ENCODE peak calls at places on chromosomes 16 and 17, in ten cellular contexts. M, V, G, H, L, K, O, J, F and B are unnamed samples.

GRCh38 chr16:31487720-31488629 is 5.1 kb downstream of the SLC5A2 start:
- DNase-seq in F (peak), J (peak), H (no peak), V (peak), O (no peak), L (peak), M (peak), G (no peak), K (peak), B (no peak)

GRCh38 chr16:72763927-72764628 is 283.9 kb downstream of the ZFHX3 start:
- DNase-seq in G (no peak), O (no peak), F (no peak), H (no peak), J (no peak), L (no peak), K (no peak), M (no peak), V (no peak), B (no peak)

GRCh38 chr17:69448431-69449102 is 34.1 kb downstream of the MAP2K6 start:
- DNase-seq in J (no peak), V (no peak), M (peak), K (no peak), H (no peak), G (peak), L (peak), O (no peak), F (peak), B (no peak)

GRCh38 chr17:58364270-58364942 is 12.4 kb upstream of the SUPT4H1 start:
- DNase-seq in G (no peak), H (no peak), V (no peak), F (peak), M (no peak), O (no peak), L (peak), K (no peak), J (no peak), B (no peak)

GRCh38 chr17:2347805-2348685 is 10.7 kb downstream of the SGSM2 start:
- DNase-seq in K (no peak), H (peak), J (peak), V (peak), F (peak), O (no peak), M (no peak), L (peak), G (peak), B (peak)

GRCh38 chr17:6079155-6079554 is 9.0 kb downstream of the WSCD1 start:
- DNase-seq in L (no peak), H (no peak), F (no peak), K (no peak), V (no peak), G (no peak), O (no peak), M (no peak), J (no peak), B (no peak)

GRCh38 chr17:80726558-80727408 is 182.1 kb downstream of the RPTOR start:
- DNase-seq in K (no peak), V (no peak), H (no peak), O (no peak), J (no peak), G (no peak), L (no peak), M (no peak), F (no peak), B (no peak)

GRCh38 chr17:80872999-80873951 is 118.4 kb upstream of the CHMP6 start:
- DNase-seq in H (peak), M (no peak), O (no peak), V (peak), K (no peak), J (no peak), F (peak), L (peak), G (peak), B (peak)

GRCh38 chr16:25177831-25178688 is 38.7 kb upstream of the AQP8 start:
- DNase-seq in V (peak), F (peak), L (peak), J (no peak), H (no peak), G (no peak), O (no peak), M (no peak), K (no peak), B (no peak)

GRCh38 chr17:36920032-36921000 is 17.0 kb upstream of the LHX1 start:
- DNase-seq in K (no peak), O (no peak), M (no peak), V (no peak), J (peak), L (no peak), H (no peak), F (no peak), G (no peak), B (no peak)

GRCh38 chr17:36922175-36922574 is 15.1 kb upstream of the LHX1 start:
- DNase-seq in K (no peak), V (no peak), F (no peak), J (no peak), M (no peak), O (no peak), H (no peak), G (no peak), L (no peak), B (no peak)

GRCh38 chr17:36921131-36921851 is 16.0 kb upstream of the LHX1 start:
- DNase-seq in G (no peak), K (no peak), V (no peak), J (peak), H (no peak), F (no peak), O (no peak), M (no peak), L (no peak), B (no peak)

GRCh38 chr17:36918260-36918691 is 19.0 kb upstream of the LHX1 start:
- DNase-seq in J (peak), L (no peak), H (no peak), O (no peak), M (no peak), K (no peak), V (no peak), F (no peak), G (no peak), B (no peak)

DNA sequence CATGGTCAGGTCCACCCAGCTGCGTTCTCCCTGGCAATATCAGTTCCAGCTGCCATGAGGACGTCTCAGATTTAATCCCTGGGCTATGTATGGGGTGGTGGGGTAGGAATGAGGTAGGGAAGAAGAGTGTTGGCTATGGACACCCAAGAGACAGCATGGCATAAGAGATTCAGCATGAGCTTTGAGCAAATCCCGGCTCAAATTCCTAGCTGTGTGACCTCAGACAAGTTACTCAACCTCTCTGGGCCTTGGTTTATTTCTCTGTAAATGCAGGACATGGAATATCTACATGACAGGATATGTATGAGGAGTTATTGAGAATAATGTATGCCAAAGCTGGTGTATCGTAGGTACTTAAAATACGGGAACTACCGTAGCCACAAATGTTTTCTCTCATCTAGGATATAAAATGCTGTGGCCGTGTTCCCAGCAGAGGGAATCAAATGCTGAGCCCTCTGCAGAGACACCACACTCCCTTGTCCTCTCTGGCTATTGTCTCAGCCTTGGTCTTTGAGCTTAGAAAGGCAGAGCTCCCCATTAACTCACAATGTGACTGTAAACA is 17.8 kb upstream of the LHX1 start:
- DNase-seq in O (no peak), L (no peak), J (no peak), K (no peak), V (no peak), F (no peak), H (no peak), M (no peak), G (no peak), B (no peak)
- TF ChIP-seq CTCF in O (no peak), L (no peak), J (no peak), K (no peak), V (no peak), F (no peak), H (no peak), M (no peak), G (no peak), B (no peak)

GRCh38 chr16:27932542-27933178 is 130.9 kb downstream of the GSG1L start:
- DNase-seq in F (no peak), J (no peak), O (no peak), G (no peak), V (no peak), H (no peak), L (no peak), M (no peak), K (no peak), B (no peak)

GRCh38 chr16:27929818-27930217 is 133.7 kb downstream of the GSG1L start:
- DNase-seq in J (no peak), F (no peak), G (no peak), H (no peak), V (no peak), K (no peak), M (no peak), O (no peak), L (no peak), B (no peak)

DNA sequence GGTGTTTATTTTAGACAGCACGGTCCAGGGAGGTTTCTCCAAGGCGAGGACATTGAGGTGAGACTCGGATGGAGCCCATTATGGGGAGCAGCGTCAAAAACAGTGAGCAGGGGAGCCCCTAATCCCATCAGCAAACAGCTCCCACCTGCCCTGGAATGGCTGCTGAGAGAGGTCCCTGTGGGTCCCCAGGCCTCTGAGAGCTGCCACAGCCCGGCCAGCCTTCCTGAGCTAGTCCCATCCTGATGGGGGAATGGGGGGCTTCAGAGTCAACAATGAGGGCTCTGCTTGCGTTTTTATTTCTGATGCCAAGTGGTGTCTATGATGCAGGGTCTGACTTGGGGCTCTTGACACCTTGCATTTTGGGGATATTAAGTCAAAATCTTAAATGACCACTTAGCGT is 128.4 kb downstream of the GSG1L start:
- DNase-seq in J (no peak), K (no peak), O (no peak), V (no peak), G (no peak), F (no peak), H (no peak), L (no peak), M (no peak), B (no peak)
- TF ChIP-seq CTCF in J (no peak), K (no peak), O (no peak), V (no peak), G (no peak), F (no peak), H (no peak), L (no peak), M (no peak), B (no peak)

GRCh38 chr16:77965346-77965745 is 57.0 kb upstream of the CLEC3A start:
- DNase-seq in K (no peak), O (no peak), G (no peak), J (no peak), H (no peak), M (no peak), L (no peak), F (no peak), V (no peak), B (no peak)

GRCh38 chr16:77960771-77961170 is 61.6 kb upstream of the CLEC3A start:
- DNase-seq in G (no peak), V (no peak), J (no peak), F (no peak), O (no peak), L (no peak), H (no peak), M (no peak), K (no peak), B (no peak)

GRCh38 chr16:77962689-77963088 is 59.7 kb upstream of the CLEC3A start:
- DNase-seq in J (no peak), K (no peak), F (no peak), H (no peak), M (no peak), O (no peak), V (no peak), G (no peak), L (no peak), B (no peak)

GRCh38 chr16:77961811-77962210 is 60.5 kb upstream of the CLEC3A start:
- DNase-seq in H (no peak), K (no peak), M (no peak), F (no peak), G (no peak), L (no peak), O (no peak), J (peak), V (no peak), B (no peak)

GRCh38 chr16:77963185-77964044 is 58.9 kb upstream of the CLEC3A start:
- DNase-seq in V (no peak), L (no peak), K (peak), H (no peak), O (no peak), J (no peak), F (no peak), M (no peak), G (peak), B (no peak)
- TF ChIP-seq CTCF in V (no peak), L (no peak), K (no peak), H (no peak), O (no peak), J (no peak), F (no peak), M (no peak), G (no peak), B (no peak)

GRCh38 chr17:82008258-82008940 is 14.3 kb downstream of the CENPX start:
- DNase-seq in G (no peak), H (no peak), V (no peak), K (no peak), O (no peak), F (no peak), J (no peak), M (peak), L (no peak), B (no peak)

GRCh38 chr17:82008941-82009405 is 13.7 kb downstream of the CENPX start:
- DNase-seq in O (no peak), M (no peak), V (no peak), K (no peak), L (no peak), H (no peak), G (no peak), J (no peak), F (no peak), B (no peak)

GRCh38 chr17:82006468-82007227 is 16.0 kb downstream of the CENPX start:
- DNase-seq in K (no peak), L (no peak), V (no peak), J (peak), F (no peak), G (no peak), M (no peak), H (no peak), O (no peak), B (no peak)

GRCh38 chr17:82007228-82007494 is 15.5 kb downstream of the CENPX start:
- DNase-seq in V (no peak), H (no peak), O (no peak), F (no peak), K (no peak), J (no peak), L (no peak), M (no peak), G (no peak), B (no peak)

DNA sequence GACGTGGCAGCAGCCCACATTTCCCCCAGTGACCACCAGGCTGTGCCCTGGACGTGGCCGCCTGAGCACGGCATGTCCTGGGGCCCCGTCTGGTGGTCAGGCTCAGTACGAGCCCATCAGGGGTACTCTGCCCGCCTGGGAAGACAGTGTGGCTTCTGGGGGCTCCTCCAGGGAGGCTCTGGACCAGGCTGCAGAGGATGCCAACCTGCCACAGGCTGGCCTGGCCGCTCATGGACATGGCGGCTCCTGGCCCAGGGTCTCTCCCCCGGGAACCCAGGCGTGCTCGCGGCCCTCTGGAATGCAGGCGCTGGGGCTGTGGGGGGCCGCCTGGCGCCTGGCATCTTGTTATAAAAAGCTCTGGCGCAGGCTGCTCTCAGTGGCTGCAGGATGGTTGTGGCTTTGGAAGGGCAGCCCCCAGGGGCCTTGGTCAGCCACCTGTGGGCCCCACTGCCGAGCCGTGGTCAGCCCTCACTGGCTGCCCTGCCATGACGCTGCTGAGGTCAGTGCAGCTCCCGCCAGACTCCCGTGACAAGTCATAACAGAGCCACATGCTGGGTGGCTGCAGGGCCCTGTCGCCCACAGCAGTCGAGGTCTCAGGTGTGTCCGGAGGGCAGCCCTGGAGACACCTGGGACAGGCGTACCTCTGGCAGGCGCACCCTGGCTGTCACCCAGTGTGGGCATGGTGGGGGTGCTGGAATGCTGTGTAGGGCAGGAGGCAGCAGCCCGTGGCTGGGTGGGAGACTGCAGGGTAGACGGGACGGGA is 15.0 kb downstream of the CENPX start:
- DNase-seq in F (no peak), H (no peak), K (no peak), O (no peak), J (no peak), G (no peak), V (no peak), L (no peak), M (no peak), B (no peak)
- TF ChIP-seq CTCF in F (no peak), H (peak), K (no peak), O (no peak), J (peak), G (peak), V (no peak), L (no peak), M (peak), B (no peak)

GRCh38 chr16:54547052-54547451 is 260.5 kb upstream of the IRX3 start:
- DNase-seq in F (no peak), H (no peak), O (no peak), G (no peak), V (no peak), L (no peak), J (no peak), K (no peak), M (no peak), B (no peak)
- TF ChIP-seq CTCF in F (no peak), H (no peak), O (no peak), G (no peak), V (no peak), L (no peak), J (no peak), K (no peak), M (no peak), B (no peak)

DNA sequence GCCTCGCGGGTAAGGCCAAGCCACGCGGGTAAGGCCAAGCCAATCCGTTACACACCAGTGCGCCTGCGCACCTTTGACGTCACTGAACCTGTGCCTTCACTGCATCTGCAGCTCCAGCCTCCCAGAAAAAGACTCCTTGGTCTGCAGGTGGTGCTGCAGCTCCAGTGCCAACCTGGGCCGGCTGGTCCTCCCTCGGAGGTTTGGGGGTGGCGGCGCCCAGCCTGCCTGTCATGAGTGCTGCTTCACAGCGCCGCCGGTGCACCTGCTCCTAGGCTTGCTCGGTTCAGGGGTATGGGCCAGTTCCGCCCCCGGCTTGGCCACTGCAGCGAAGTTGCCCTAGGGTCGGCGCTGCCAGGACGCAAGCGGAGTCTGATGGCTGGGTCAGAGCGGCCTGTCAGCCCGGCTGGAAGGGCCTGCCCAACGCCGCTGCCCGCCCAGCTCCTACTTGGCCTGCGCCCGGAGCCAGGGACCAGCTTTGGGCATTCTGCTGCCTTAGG is 146.6 kb downstream of the USP22 start:
- DNase-seq in G (no peak), F (no peak), L (no peak), J (peak), O (no peak), V (no peak), K (peak), H (peak), M (no peak), B (no peak)
- TF ChIP-seq CTCF in G (peak), F (no peak), L (no peak), J (peak), O (no peak), V (no peak), K (peak), H (peak), M (no peak), B (no peak)

DNA sequence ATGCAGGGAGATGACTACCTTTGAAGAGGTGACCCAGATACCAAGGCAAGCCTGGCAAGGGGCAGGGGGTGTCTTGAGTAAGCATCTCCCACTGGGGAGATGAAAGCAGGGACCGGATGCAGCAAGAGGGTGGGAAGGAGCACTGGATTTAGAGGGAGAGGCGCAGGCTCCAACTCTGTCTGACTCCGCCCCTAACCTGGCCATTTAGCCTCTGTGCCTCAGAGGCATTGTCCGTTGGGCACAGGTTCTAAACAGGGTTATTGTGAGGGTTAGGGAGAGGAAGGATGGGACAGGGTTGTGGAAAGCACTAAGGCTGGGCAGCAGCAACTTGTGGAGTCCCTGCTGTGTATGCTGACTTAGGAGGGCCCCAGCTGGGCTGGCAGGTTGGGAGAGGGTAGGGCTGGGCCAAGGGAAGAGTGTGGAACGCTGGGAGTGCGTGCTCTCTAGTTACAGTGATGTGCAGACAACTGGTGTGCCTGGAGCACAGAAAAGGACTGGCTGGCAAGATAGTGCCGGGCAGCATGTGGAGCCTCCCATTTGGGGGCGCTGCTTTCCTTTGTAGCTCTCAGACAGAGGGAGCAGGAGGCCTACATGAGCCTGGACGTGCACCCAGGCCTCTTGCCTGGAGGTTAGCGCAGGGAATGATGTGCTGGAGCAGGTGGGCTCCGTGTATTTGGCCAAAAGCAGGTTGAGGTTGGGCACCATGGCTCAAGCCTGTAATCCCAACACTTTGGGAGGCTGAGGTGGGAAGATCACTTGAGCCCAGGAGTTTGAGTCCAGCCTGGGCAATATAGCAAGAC is 26.2 kb downstream of the TBX2 start:
- DNase-seq in V (no peak), G (no peak), O (no peak), J (no peak), K (no peak), F (no peak), H (no peak), L (no peak), M (peak), B (no peak)
- TF ChIP-seq CTCF in V (no peak), G (peak), O (no peak), J (no peak), K (no peak), F (no peak), H (peak), L (no peak), M (no peak), B (no peak)

DNA sequence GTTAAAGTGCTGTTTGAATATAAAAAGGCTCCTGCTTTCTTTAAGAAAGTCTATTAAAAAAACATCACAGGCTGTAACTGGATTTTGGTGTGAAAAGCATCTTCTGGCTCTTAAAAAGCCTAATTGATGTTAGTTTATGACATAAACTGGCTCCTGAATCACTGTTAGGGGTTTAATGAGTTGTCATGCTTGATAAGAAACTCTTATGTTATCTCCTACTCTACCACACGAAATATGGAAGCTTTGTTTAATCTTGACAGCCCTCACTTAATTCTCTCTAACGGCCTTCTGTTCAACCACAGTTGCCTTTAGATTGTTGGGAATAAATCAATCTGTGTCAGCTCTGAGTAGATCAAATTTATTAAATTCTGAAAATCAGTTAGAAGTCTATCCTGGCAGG is 51.5 kb downstream of the CPPED1 start:
- DNase-seq in F (no peak), M (peak), O (no peak), G (no peak), H (no peak), L (no peak), J (no peak), V (no peak), K (no peak), B (no peak)
- TF ChIP-seq CTCF in F (no peak), M (no peak), O (no peak), G (no peak), H (no peak), L (no peak), J (no peak), V (no peak), K (no peak), B (no peak)